ENCODE peak calls at places on chromosomes 16 and 17, in eight cellular contexts. T, O, X, F, V, S, Y and U are unnamed samples.

GRCh38 chr17:61443475-61443882 is 8.7 kb upstream of the TBX4 start:
- DNase-seq in T (no peak), Y (no peak), S (no peak), X (no peak), V (no peak), O (no peak), F (no peak), U (no peak)

GRCh38 chr17:74550602-74551001 is 4.7 kb upstream of the CD300C start:
- DNase-seq in V (no peak), O (no peak), X (no peak), Y (no peak), T (no peak), S (no peak), F (no peak), U (no peak)

GRCh38 chr17:63423251-63423950 is 22.7 kb downstream of the CYB561 start:
- DNase-seq in Y (no peak), V (no peak), F (no peak), O (no peak), X (no peak), T (peak), S (no peak), U (no peak)

GRCh38 chr17:62763891-62764600 is 44.1 kb downstream of the MARCHF10 start:
- DNase-seq in O (no peak), V (no peak), F (no peak), T (no peak), S (no peak), Y (no peak), X (no peak), U (no peak)

GRCh38 chr17:39209317-39210092 is 9.4 kb downstream of the RPL19 start:
- DNase-seq in S (no peak), Y (no peak), F (no peak), V (no peak), X (no peak), O (peak), T (peak), U (peak)

GRCh38 chr17:19248923-19249574 is 11.9 kb downstream of the EPN2 start:
- DNase-seq in X (no peak), V (no peak), T (peak), Y (peak), O (peak), F (no peak), S (no peak), U (peak)

GRCh38 chr17:40496170-40496569 is 5.3 kb downstream of the TNS4 start:
- DNase-seq in S (no peak), O (no peak), F (no peak), Y (no peak), V (no peak), T (no peak), X (peak), U (no peak)

GRCh38 chr16:90044111-90044551 is 24.9 kb upstream of the DBNDD1 start:
- DNase-seq in S (no peak), Y (peak), O (no peak), T (no peak), F (peak), X (peak), V (no peak), U (no peak)

GRCh38 chr17:35915153-35915969 is 15.2 kb downstream of the RDM1 start:
- DNase-seq in V (no peak), T (no peak), X (no peak), S (no peak), F (no peak), Y (no peak), O (no peak), U (no peak)

GRCh38 chr17:238964-239259 is 57.5 kb upstream of the DOC2B start:
- DNase-seq in O (no peak), S (no peak), X (no peak), F (no peak), T (no peak), Y (no peak), V (no peak), U (no peak)

GRCh38 chr17:61862105-61862574 is 1.2 kb downstream of the BRIP1 start:
- DNase-seq in S (no peak), X (no peak), F (no peak), V (no peak), O (peak), Y (peak), T (peak), U (peak)

GRCh38 chr17:82927311-82927660 is 87.5 kb upstream of the ZNF750 start:
- DNase-seq in X (no peak), T (no peak), S (no peak), Y (no peak), F (no peak), O (no peak), V (no peak), U (no peak)

GRCh38 chr17:61519754-61520440 is 67.7 kb downstream of the TBX4 start:
- DNase-seq in O (no peak), X (no peak), S (no peak), V (no peak), T (no peak), Y (no peak), F (no peak), U (no peak)

GRCh38 chr17:41844971-41845370 is 7.3 kb downstream of the KLHL10 start:
- DNase-seq in T (no peak), V (no peak), X (no peak), F (no peak), S (no peak), O (no peak), Y (peak), U (peak)

GRCh38 chr16:8576141-8577004 is 13.9 kb downstream of the TMEM114 start:
- DNase-seq in T (no peak), Y (no peak), S (no peak), X (no peak), F (no peak), O (no peak), V (no peak), U (no peak)

GRCh38 chr16:15970743-15971434 is 21.5 kb downstream of the ABCC1 start:
- DNase-seq in F (no peak), O (no peak), T (no peak), S (no peak), Y (no peak), X (no peak), V (no peak), U (no peak)

GRCh38 chr17:82400830-82401229 is 17.3 kb upstream of the HEXD start:
- DNase-seq in O (no peak), V (peak), S (no peak), X (no peak), Y (no peak), T (no peak), F (no peak), U (no peak)

GRCh38 chr16:57680842-57681241 is 12.7 kb downstream of the ADGRG3 start:
- DNase-seq in X (no peak), V (no peak), F (no peak), T (no peak), S (no peak), O (no peak), Y (no peak), U (no peak)

GRCh38 chr17:77499699-77500435 is 359.1 kb downstream of the SEC14L1 start:
- DNase-seq in V (no peak), Y (no peak), F (no peak), O (no peak), S (no peak), T (no peak), X (no peak), U (no peak)

GRCh38 chr16:58422809-58423208 is 30.5 kb downstream of the GINS3 start:
- DNase-seq in S (no peak), T (no peak), F (no peak), X (no peak), O (no peak), V (no peak), Y (no peak), U (no peak)

GRCh38 chr16:78126662-78127061 is 27.2 kb downstream of the WWOX start:
- DNase-seq in S (no peak), O (no peak), Y (no peak), F (no peak), V (no peak), T (no peak), X (no peak), U (no peak)

GRCh38 chr16:78128920-78129319 is 29.5 kb downstream of the WWOX start:
- DNase-seq in X (no peak), O (peak), F (no peak), V (no peak), T (no peak), Y (no peak), S (no peak), U (no peak)

GRCh38 chr16:78127130-78127529 is 27.7 kb downstream of the WWOX start:
- DNase-seq in X (no peak), O (peak), V (no peak), Y (no peak), T (peak), S (no peak), F (no peak), U (peak)

GRCh38 chr16:78122774-78123315 is 23.4 kb downstream of the WWOX start:
- DNase-seq in F (peak), O (peak), V (peak), Y (peak), S (no peak), T (peak), X (no peak), U (peak)

DNA sequence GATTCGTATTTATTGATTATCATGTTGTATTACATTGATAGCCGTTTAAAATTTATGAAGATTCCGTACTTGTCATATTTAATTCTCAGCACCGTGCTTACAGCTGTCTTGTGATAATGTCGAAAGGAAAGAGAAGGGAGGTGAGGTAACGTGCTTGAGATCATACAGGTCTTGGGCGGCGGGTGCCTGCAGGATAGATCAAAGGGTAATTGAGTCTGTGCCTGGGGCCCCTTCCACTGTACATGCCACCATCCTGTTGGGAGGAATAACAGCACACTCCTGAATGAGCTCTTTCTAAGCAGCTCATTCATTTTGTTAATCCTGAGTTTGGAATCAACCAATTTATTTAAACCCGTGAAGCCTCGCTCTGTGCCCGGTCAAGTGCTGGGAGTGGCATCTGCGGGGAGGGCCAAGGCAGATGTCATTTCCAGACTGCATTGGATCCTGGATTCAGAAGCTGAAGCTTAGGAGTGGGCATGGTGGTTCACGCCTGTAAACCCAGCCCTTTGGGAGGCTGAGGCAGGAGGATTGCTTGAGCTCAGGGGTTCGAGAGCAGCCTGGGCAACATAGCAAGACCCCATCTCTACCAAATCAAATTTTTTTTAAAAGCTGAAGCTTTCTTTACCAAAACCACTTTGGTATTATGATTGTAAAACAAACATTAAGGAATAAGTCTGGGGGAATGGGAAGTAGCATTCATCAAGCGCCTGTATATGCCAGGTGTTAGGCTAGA is 25.8 kb downstream of the WWOX start:
- DNase-seq in S (no peak), O (no peak), T (no peak), Y (no peak), F (no peak), V (no peak), X (no peak), U (no peak)
- TF ChIP-seq EZH2 in S (no peak), O (no peak), T (no peak), Y (no peak), F (no peak), V (no peak), X (no peak), U (no peak)

GRCh38 chr16:2451851-2452320 is 8.0 kb upstream of the TEDC2 start:
- DNase-seq in F (no peak), S (no peak), O (no peak), V (no peak), X (no peak), Y (no peak), T (no peak), U (no peak)
- H3K9ac ChIP-seq in F (no peak), S (no peak), O (no peak), V (no peak), X (no peak), Y (no peak), T (no peak), U (no peak)

GRCh38 chr16:1862394-1862793 is 9.6 kb downstream of the MEIOB start:
- DNase-seq in V (no peak), F (no peak), S (no peak), Y (no peak), X (no peak), T (no peak), O (no peak), U (no peak)

GRCh38 chr16:1859650-1860049 is 12.3 kb downstream of the MEIOB start:
- DNase-seq in F (no peak), Y (no peak), O (no peak), X (no peak), S (no peak), T (no peak), V (no peak), U (no peak)

GRCh38 chr16:1861730-1862129 is 10.2 kb downstream of the MEIOB start:
- DNase-seq in V (no peak), X (no peak), Y (no peak), S (no peak), T (no peak), F (no peak), O (no peak), U (no peak)

GRCh38 chr16:1858189-1858588 is 13.8 kb downstream of the MEIOB start:
- DNase-seq in V (peak), S (no peak), Y (no peak), F (no peak), O (no peak), X (no peak), T (no peak), U (no peak)

GRCh38 chr16:1857433-1858097 is 14.4 kb downstream of the MEIOB start:
- DNase-seq in O (no peak), Y (no peak), F (no peak), S (no peak), V (no peak), T (no peak), X (no peak), U (no peak)
- TF ChIP-seq EZH2 in O (no peak), Y (no peak), F (no peak), S (no peak), V (no peak), T (no peak), X (no peak), U (no peak)

GRCh38 chr16:1778200-1779179 is 3.9 kb downstream of the SPSB3 start:
- DNase-seq in Y (no peak), F (no peak), V (no peak), S (no peak), O (no peak), X (no peak), T (no peak), U (no peak)

GRCh38 chr16:1779234-1779701 is 3.1 kb downstream of the SPSB3 start:
- DNase-seq in T (no peak), F (no peak), S (no peak), X (no peak), O (no peak), Y (no peak), V (no peak), U (no peak)

GRCh38 chr16:1780677-1781072 is 1.7 kb downstream of the SPSB3 start:
- DNase-seq in F (no peak), Y (no peak), O (no peak), V (no peak), X (no peak), S (no peak), T (no peak), U (no peak)

GRCh38 chr16:1781254-1781653 is 1.1 kb downstream of the SPSB3 start:
- DNase-seq in S (no peak), X (no peak), Y (no peak), O (no peak), F (no peak), V (no peak), T (no peak), U (no peak)

GRCh38 chr16:1779741-1780676 is 2.4 kb downstream of the SPSB3 start:
- DNase-seq in V (no peak), S (no peak), O (no peak), X (no peak), F (no peak), T (no peak), Y (no peak), U (no peak)
- H3K9ac ChIP-seq in V (no peak), S (no peak), O (no peak), X (no peak), F (no peak), T (no peak), Y (no peak), U (no peak)

DNA sequence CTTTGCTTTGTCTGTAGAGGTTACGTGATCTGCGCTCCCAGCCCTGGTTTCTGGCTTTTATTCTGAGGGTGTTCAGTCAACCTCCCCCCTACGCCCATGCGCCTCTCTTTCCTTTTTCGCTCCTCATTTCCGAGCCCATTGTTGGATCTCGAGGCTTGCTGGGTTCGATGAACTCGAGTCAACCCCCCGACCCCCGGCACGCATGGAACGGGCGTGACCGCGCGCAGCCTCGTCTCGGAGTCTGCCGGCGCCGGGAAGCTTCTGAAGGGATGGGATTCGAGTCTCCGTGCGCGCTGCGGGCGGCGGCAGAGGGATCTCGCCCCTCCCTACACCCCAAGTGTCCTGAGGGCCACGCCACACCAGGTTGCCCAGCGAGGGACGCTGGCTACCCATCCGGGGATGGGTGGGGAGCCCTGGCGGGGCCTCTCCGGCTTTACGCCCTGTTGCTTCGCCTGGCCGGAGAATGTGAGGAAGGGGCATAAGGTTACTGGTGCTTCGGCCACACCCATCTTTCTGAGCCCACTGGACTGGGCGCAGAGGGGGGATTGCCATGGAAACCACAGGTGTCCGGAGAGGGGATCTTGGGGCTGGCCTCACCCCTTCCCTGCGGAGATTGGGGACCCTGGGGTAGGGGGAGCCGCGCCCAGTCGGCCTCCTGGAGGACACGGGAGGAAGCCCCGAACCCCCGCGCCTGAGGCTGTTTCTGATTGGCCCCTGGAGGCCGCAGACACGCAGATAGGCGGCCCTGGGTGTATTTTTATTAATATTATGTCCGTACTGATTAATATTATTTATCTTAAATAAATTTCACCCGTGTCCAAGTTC is 1.8 kb downstream of the MAPT start:
- DNase-seq in F (no peak), X (no peak), S (no peak), O (no peak), V (no peak), T (no peak), Y (no peak), U (peak)
- TF ChIP-seq EZH2 in F (no peak), X (no peak), S (no peak), O (peak), V (no peak), T (peak), Y (no peak), U (no peak)

GRCh38 chr16:4332623-4333307 is 16.9 kb downstream of the GLIS2 start:
- DNase-seq in Y (no peak), O (no peak), F (no peak), X (no peak), T (no peak), V (no peak), S (no peak), U (no peak)
- H3K9ac ChIP-seq in Y (no peak), O (no peak), F (no peak), X (no peak), T (no peak), V (no peak), S (no peak), U (no peak)

GRCh38 chr17:68600123-68600880 is 865 bp downstream of the FAM20A start:
- DNase-seq in Y (no peak), O (no peak), V (no peak), X (no peak), S (no peak), F (no peak), T (no peak), U (peak)
- TF ChIP-seq EZH2 in Y (no peak), O (peak), V (no peak), X (peak), S (no peak), F (no peak), T (peak), U (no peak)

DNA sequence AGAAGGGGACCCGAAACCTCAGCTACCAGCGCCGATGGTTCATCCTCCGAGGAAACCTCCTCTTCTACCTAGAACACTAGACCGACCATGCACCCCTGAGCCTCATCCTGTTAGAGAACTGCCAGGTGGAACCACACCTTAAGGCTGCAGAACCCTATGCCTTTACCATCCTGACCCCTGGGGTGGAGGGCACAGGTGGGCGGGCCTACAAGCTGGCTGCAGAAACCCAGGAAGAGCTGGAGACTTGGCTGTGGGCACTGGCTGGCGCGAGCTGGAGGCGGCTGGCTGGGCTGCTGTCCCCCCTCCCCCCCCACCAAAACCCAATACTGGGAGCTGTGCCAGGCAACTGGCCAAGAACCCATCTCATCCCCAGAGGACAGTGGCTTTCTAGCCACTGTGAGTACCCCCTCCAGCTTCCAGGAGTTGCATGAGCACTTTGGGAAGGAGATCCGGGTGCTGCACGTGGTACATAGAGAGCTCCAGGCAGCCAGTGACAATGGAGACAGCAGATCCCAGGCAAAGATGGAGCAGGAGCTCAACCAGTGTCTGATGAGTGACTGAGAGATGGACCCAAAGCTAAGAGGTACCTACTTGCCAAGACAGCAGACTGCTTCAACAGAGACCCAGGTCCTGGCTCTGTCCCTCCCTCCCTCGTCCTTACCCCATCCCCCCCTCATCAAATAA is 1.4 kb upstream of the CD2BP2 start:
- DNase-seq in T (no peak), Y (no peak), X (no peak), S (no peak), O (no peak), F (no peak), V (no peak), U (peak)
- H3K9ac ChIP-seq in T (no peak), Y (no peak), X (no peak), S (no peak), O (no peak), F (peak), V (no peak), U (peak)

DNA sequence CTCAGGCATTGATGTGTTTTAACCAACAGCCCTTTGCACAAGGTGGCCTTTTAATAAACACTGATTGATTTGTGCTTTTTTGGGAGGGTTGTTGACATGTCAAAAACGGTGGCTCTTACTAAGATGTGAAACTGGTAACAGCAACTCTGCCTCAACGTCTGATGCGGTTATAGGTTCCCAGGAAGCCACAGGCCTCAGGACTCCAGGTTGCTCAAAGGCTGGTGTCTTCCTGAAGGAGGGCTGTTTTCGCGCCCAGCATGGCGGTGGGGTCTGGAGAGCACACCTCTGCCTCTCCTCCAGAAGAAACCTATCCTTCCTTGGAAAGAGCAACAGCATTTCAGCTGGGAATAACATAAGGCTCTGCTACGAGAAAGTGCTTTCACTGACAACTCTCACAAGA is 187.5 kb downstream of the IRF8 start:
- DNase-seq in S (no peak), F (no peak), Y (no peak), X (no peak), V (no peak), T (no peak), O (no peak), U (no peak)
- TF ChIP-seq EZH2 in S (no peak), F (no peak), Y (no peak), X (no peak), V (no peak), T (no peak), O (no peak), U (no peak)

GRCh38 chr17:17119106-17119505 is 76.8 kb downstream of the MPRIP start:
- DNase-seq in Y (no peak), V (no peak), O (no peak), F (no peak), T (no peak), S (no peak), X (no peak), U (no peak)
- H3K9ac ChIP-seq in Y (no peak), V (no peak), O (no peak), F (no peak), T (no peak), S (no peak), X (no peak), U (peak)